ENCODE peak calls at places on chromosome 18, in five cellular contexts. M is left colon; N is activated CD8-positive, alpha-beta memory T cell treated with anti-CD3 and anti-CD28 coated beads, Interleukin-2, amount 10 ng/mL, durations not matched to agents 7 days and 5 days; W is neuronal stem cell; U is midbrain. D is an unnamed sample.

GRCh38 chr18:31512203-31512764 is 14.3 kb downstream of the DSG2 start:
- DNase-seq in M (peak; percentile 90), N (no peak), W (no peak), U (no peak), D (no peak)

GRCh38 chr18:80245781-80246655 is 1.3 kb downstream of the PARD6G start:
- DNase-seq in M (no peak), N (no peak), W (peak; percentile 64), U (no peak), D (peak; percentile 64)

GRCh38 chr18:35050004-35050623 is 8.9 kb downstream of the MAPRE2 start:
- DNase-seq in M (no peak), N (no peak), W (no peak), U (no peak), D (no peak)

GRCh38 chr18:49019446-49020045 is 68.8 kb upstream of the SMAD7 start:
- DNase-seq in M (no peak), N (peak; percentile 33), W (no peak), U (no peak), D (no peak)

GRCh38 chr18:11320981-11321380 is 171.6 kb upstream of the PIEZO2 start:
- DNase-seq in M (no peak), N (no peak), W (no peak), U (no peak), D (no peak)

GRCh38 chr18:907880-908512 is 3.3 kb downstream of the ADCYAP1 start:
- DNase-seq in M (no peak), N (no peak), W (no peak), U (no peak), D (peak; percentile 77)

GRCh38 chr18:32200766-32201165 is 10.9 kb downstream of the MEP1B start:
- DNase-seq in M (no peak), N (no peak), W (no peak), U (no peak), D (no peak)

GRCh38 chr18:49921278-49922037 is 108.1 kb upstream of the ACAA2 start:
- DNase-seq in M (no peak), N (no peak), W (no peak), U (no peak), D (peak; percentile 60)

GRCh38 chr18:46867471-46868170 is 49.7 kb downstream of the PIAS2 start:
- DNase-seq in M (no peak), N (no peak), W (no peak), U (no peak), D (no peak)

GRCh38 chr18:41324020-41324791 is 630.8 kb upstream of the PIK3C3 start:
- DNase-seq in M (no peak), N (no peak), W (no peak), U (no peak), D (no peak)

GRCh38 chr18:21345851-21346250 is 103.8 kb downstream of the GREB1L start:
- DNase-seq in M (no peak), N (no peak), W (no peak), U (no peak), D (no peak)

D was measured in retina.